ENCODE peak calls at places on chromosomes 3 and 15, in five cellular contexts. One of them, this sample, is unnamed.

GRCh38 chr3:13846716-13847570 is 32.9 kb downstream of the WNT7A start:
- DNase-seq in heart left ventricle: no peak
- DNase-seq in esophagus squamous epithelium: no peak
- DNase-seq in breast epithelium: no peak
- DNase-seq in uterus: no peak
- DNase-seq in this sample: no peak

GRCh38 chr3:179921500-179921899 is 115.2 kb downstream of the PEX5L start:
- DNase-seq in heart left ventricle: no peak
- DNase-seq in esophagus squamous epithelium: no peak
- DNase-seq in breast epithelium: no peak
- DNase-seq in uterus: no peak
- DNase-seq in this sample: no peak

GRCh38 chr15:40449275-40449674 is 8.5 kb downstream of the BAHD1 start:
- DNase-seq in heart left ventricle: no peak
- DNase-seq in esophagus squamous epithelium: no peak
- DNase-seq in breast epithelium: no peak
- DNase-seq in uterus: no peak
- DNase-seq in this sample: no peak

GRCh38 chr3:46865034-46865507 is 1.8 kb upstream of the MYL3 start:
- DNase-seq in heart left ventricle: peak; percentile 91
- DNase-seq in esophagus squamous epithelium: no peak
- DNase-seq in breast epithelium: no peak
- DNase-seq in uterus: peak; percentile 44
- DNase-seq in this sample: peak; percentile 45

GRCh38 chr3:193826126-193826795 is 233.3 kb downstream of the OPA1 start:
- DNase-seq in heart left ventricle: peak; percentile 46
- DNase-seq in esophagus squamous epithelium: no peak
- DNase-seq in breast epithelium: no peak
- DNase-seq in uterus: no peak
- DNase-seq in this sample: no peak

GRCh38 chr3:9767418-9767817 is 2.3 kb downstream of the CAMK1 start:
- DNase-seq in heart left ventricle: peak; percentile 50
- DNase-seq in esophagus squamous epithelium: no peak
- DNase-seq in breast epithelium: no peak
- DNase-seq in uterus: no peak
- DNase-seq in this sample: no peak

GRCh38 chr3:31668258-31668657 is 135.5 kb downstream of the STT3B start:
- DNase-seq in heart left ventricle: no peak
- DNase-seq in esophagus squamous epithelium: no peak
- DNase-seq in breast epithelium: no peak
- DNase-seq in uterus: no peak
- DNase-seq in this sample: peak; percentile 26

GRCh38 chr3:188946837-188947236 is 224.9 kb upstream of the TPRG1 start:
- DNase-seq in heart left ventricle: no peak
- DNase-seq in esophagus squamous epithelium: no peak
- DNase-seq in breast epithelium: no peak
- DNase-seq in uterus: peak; percentile 68
- DNase-seq in this sample: no peak

GRCh38 chr15:76861815-76862397 is 43.2 kb downstream of the SCAPER start:
- DNase-seq in heart left ventricle: no peak
- DNase-seq in esophagus squamous epithelium: no peak
- DNase-seq in breast epithelium: no peak
- DNase-seq in uterus: no peak
- DNase-seq in this sample: no peak

GRCh38 chr3:197511130-197511529 is 44.6 kb downstream of the BDH1 start:
- DNase-seq in heart left ventricle: no peak
- DNase-seq in esophagus squamous epithelium: no peak
- DNase-seq in breast epithelium: no peak
- DNase-seq in uterus: no peak
- DNase-seq in this sample: no peak

GRCh38 chr3:148513066-148513671 is 184.5 kb upstream of the AGTR1 start:
- DNase-seq in heart left ventricle: no peak
- DNase-seq in esophagus squamous epithelium: no peak
- DNase-seq in breast epithelium: no peak
- DNase-seq in uterus: no peak
- DNase-seq in this sample: no peak

GRCh38 chr3:59052803-59053411 is 3.1 kb upstream of the CFAP20DC start:
- DNase-seq in heart left ventricle: no peak
- DNase-seq in esophagus squamous epithelium: no peak
- DNase-seq in breast epithelium: no peak
- DNase-seq in uterus: no peak
- DNase-seq in this sample: no peak

GRCh38 chr3:50274371-50275104 is 4.3 kb upstream of the LSMEM2 start:
- DNase-seq in heart left ventricle: no peak
- DNase-seq in esophagus squamous epithelium: no peak
- DNase-seq in breast epithelium: peak; percentile 76
- DNase-seq in uterus: peak; percentile 65
- DNase-seq in this sample: no peak

GRCh38 chr15:31439328-31439727 is 112.7 kb downstream of the KLF13 start:
- DNase-seq in heart left ventricle: no peak
- DNase-seq in esophagus squamous epithelium: no peak
- DNase-seq in breast epithelium: no peak
- DNase-seq in uterus: no peak
- DNase-seq in this sample: no peak

GRCh38 chr15:31438601-31439265 is 112.1 kb downstream of the KLF13 start:
- DNase-seq in heart left ventricle: no peak
- DNase-seq in esophagus squamous epithelium: no peak
- DNase-seq in breast epithelium: no peak
- DNase-seq in uterus: no peak
- DNase-seq in this sample: peak; percentile 52

GRCh38 chr15:31442203-31443090 is 115.8 kb downstream of the KLF13 start:
- DNase-seq in heart left ventricle: no peak
- DNase-seq in esophagus squamous epithelium: no peak
- DNase-seq in breast epithelium: no peak
- DNase-seq in uterus: peak; percentile 53
- DNase-seq in this sample: peak; percentile 74

GRCh38 chr15:31437686-31438085 is 111.1 kb downstream of the KLF13 start:
- DNase-seq in heart left ventricle: no peak
- DNase-seq in esophagus squamous epithelium: no peak
- DNase-seq in breast epithelium: no peak
- DNase-seq in uterus: no peak
- DNase-seq in this sample: no peak

GRCh38 chr15:31440754-31441298 is 114.2 kb downstream of the KLF13 start:
- DNase-seq in heart left ventricle: peak; percentile 51
- DNase-seq in esophagus squamous epithelium: no peak
- DNase-seq in breast epithelium: no peak
- DNase-seq in uterus: peak; percentile 58
- DNase-seq in this sample: peak; percentile 94
- TF ChIP-seq POLR2A in heart left ventricle: no peak
- TF ChIP-seq POLR2A in esophagus squamous epithelium: no peak
- TF ChIP-seq POLR2A in breast epithelium: no peak
- TF ChIP-seq POLR2A in uterus: peak; percentile 12
- TF ChIP-seq POLR2A in this sample: no peak

GRCh38 chr3:113535898-113536297 is 3.5 kb downstream of the SIDT1 start:
- DNase-seq in heart left ventricle: no peak
- DNase-seq in esophagus squamous epithelium: no peak
- DNase-seq in breast epithelium: no peak
- DNase-seq in uterus: no peak
- DNase-seq in this sample: no peak
- TF ChIP-seq CTCF in heart left ventricle: no peak
- TF ChIP-seq CTCF in esophagus squamous epithelium: no peak
- TF ChIP-seq CTCF in breast epithelium: no peak
- TF ChIP-seq CTCF in uterus: no peak
- TF ChIP-seq CTCF in this sample: no peak

GRCh38 chr3:54654776-54655175 is 273.1 kb downstream of the LRTM1 start:
- DNase-seq in heart left ventricle: no peak
- DNase-seq in esophagus squamous epithelium: no peak
- DNase-seq in breast epithelium: no peak
- DNase-seq in uterus: no peak
- DNase-seq in this sample: no peak

GRCh38 chr3:54659347-54659746 is 268.5 kb downstream of the LRTM1 start:
- DNase-seq in heart left ventricle: no peak
- DNase-seq in esophagus squamous epithelium: no peak
- DNase-seq in breast epithelium: no peak
- DNase-seq in uterus: no peak
- DNase-seq in this sample: no peak

GRCh38 chr3:54649551-54649950 is 278.3 kb downstream of the LRTM1 start:
- DNase-seq in heart left ventricle: no peak
- DNase-seq in esophagus squamous epithelium: no peak
- DNase-seq in breast epithelium: no peak
- DNase-seq in uterus: no peak
- DNase-seq in this sample: no peak

GRCh38 chr3:54653456-54654195 is 274.2 kb downstream of the LRTM1 start:
- DNase-seq in heart left ventricle: no peak
- DNase-seq in esophagus squamous epithelium: no peak
- DNase-seq in breast epithelium: no peak
- DNase-seq in uterus: no peak
- DNase-seq in this sample: no peak
- H3K4me3 ChIP-seq in heart left ventricle: no peak overlapping the region
- H3K4me3 ChIP-seq in esophagus squamous epithelium: no peak overlapping the region
- H3K4me3 ChIP-seq in breast epithelium: no peak overlapping the region
- H3K4me3 ChIP-seq in uterus: no peak overlapping the region
- H3K4me3 ChIP-seq in this sample: no peak overlapping the region

GRCh38 chr15:78149068-78149804 is at the start of gene IDH3A:
- DNase-seq in heart left ventricle: peak; percentile 100
- DNase-seq in esophagus squamous epithelium: peak; percentile 82
- DNase-seq in breast epithelium: peak; percentile 100
- DNase-seq in uterus: peak; percentile 99
- DNase-seq in this sample: peak; percentile 100
- TF ChIP-seq POLR2A in heart left ventricle: peak; percentile 70
- TF ChIP-seq POLR2A in esophagus squamous epithelium: no peak
- TF ChIP-seq POLR2A in breast epithelium: peak; percentile 22
- TF ChIP-seq POLR2A in uterus: peak; percentile 76
- TF ChIP-seq POLR2A in this sample: no peak

GRCh38 chr15:33074942-33075341 is 119.6 kb downstream of the FMN1 start:
- DNase-seq in heart left ventricle: no peak
- DNase-seq in esophagus squamous epithelium: no peak
- DNase-seq in breast epithelium: no peak
- DNase-seq in uterus: no peak
- DNase-seq in this sample: no peak
- TF ChIP-seq CTCF in heart left ventricle: no peak
- TF ChIP-seq CTCF in esophagus squamous epithelium: no peak
- TF ChIP-seq CTCF in breast epithelium: no peak
- TF ChIP-seq CTCF in uterus: no peak
- TF ChIP-seq CTCF in this sample: no peak